ENCODE peak calls at places on chromosomes 7 and 10, in nine cellular contexts. T, P, H, G, Z, F, K, Y and X are unnamed samples.
A peak's percentile ranks its signal among the peaks of the same experiment; 100 is the strongest.

GRCh38 chr10:73232887-73233286 is 14.2 kb downstream of the DNAJC9 start:
- DNase-seq in T (no peak), P (no peak), H (no peak), G (no peak), Z (no peak), F (no peak), K (no peak), Y (no peak), X (no peak)

GRCh38 chr7:90178592-90179279 is 24.5 kb downstream of the STEAP1 start:
- DNase-seq in T (no peak), P (peak; percentile 89), H (no peak), G (peak; percentile 92), Z (no peak), F (no peak), K (no peak), Y (no peak), X (peak; percentile 65)

GRCh38 chr7:51059493-51059892 is 257.1 kb downstream of the COBL start:
- DNase-seq in T (no peak), P (no peak), H (no peak), G (no peak), Z (no peak), F (peak; percentile 28), K (no peak), Y (peak; percentile 85), X (no peak)

GRCh38 chr10:95445223-95445836 is 115.8 kb downstream of the SORBS1 start:
- DNase-seq in T (peak; percentile 25), P (peak; percentile 70), H (no peak), G (peak; percentile 81), Z (peak; percentile 11), F (peak; percentile 76), K (peak; percentile 89), Y (no peak), X (peak; percentile 83)

GRCh38 chr10:21516270-21517131 is 9.0 kb downstream of the SKIDA1 start:
- DNase-seq in T (no peak), P (peak; percentile 56), H (peak; percentile 67), G (peak; percentile 72), Z (no peak), F (peak; percentile 43), K (peak; percentile 51), Y (no peak), X (peak; percentile 75)

GRCh38 chr10:6045600-6046457 is 16.3 kb downstream of the IL2RA start:
- DNase-seq in T (no peak), P (no peak), H (no peak), G (no peak), Z (no peak), F (peak; percentile 10), K (no peak), Y (peak; percentile 53), X (no peak)

GRCh38 chr10:124742418-124743187 is 1.6 kb downstream of the FAM53B start:
- DNase-seq in T (no peak), P (peak; percentile 33), H (peak; percentile 63), G (peak; percentile 33), Z (no peak), F (peak; percentile 61), K (no peak), Y (no peak), X (no peak)

GRCh38 chr7:101410743-101411476 is 48.2 kb downstream of the COL26A1 start:
- DNase-seq in T (no peak), P (no peak), H (peak; percentile 94), G (no peak), Z (no peak), F (peak; percentile 26), K (no peak), Y (no peak), X (peak; percentile 18)

GRCh38 chr7:96224682-96225081 is 97.2 kb downstream of the SLC25A13 start:
- DNase-seq in T (no peak), P (no peak), H (peak; percentile 51), G (no peak), Z (no peak), F (no peak), K (no peak), Y (no peak), X (peak; percentile 26)

GRCh38 chr7:55157347-55158105 is 138.7 kb downstream of the EGFR start:
- DNase-seq in T (no peak), P (no peak), H (no peak), G (no peak), Z (no peak), F (no peak), K (no peak), Y (no peak), X (no peak)

GRCh38 chr7:3670898-3671297 is 369.8 kb downstream of the SDK1 start:
- DNase-seq in T (no peak), P (no peak), H (no peak), G (no peak), Z (no peak), F (no peak), K (no peak), Y (no peak), X (peak; percentile 31)

GRCh38 chr7:128948312-128948973 is 10.7 kb downstream of the IRF5 start:
- DNase-seq in T (no peak), P (no peak), H (peak; percentile 32), G (peak; percentile 8), Z (no peak), F (no peak), K (no peak), Y (no peak), X (peak; percentile 17)

GRCh38 chr7:111486472-111487142 is 75.7 kb downstream of the IMMP2L start:
- DNase-seq in T (peak; percentile 19), P (peak; percentile 31), H (peak; percentile 74), G (peak; percentile 56), Z (peak; percentile 23), F (no peak), K (no peak), Y (no peak), X (peak; percentile 79)

GRCh38 chr10:37728830-37729229 is 128.6 kb downstream of the ZNF248 start:
- DNase-seq in T (no peak), P (no peak), H (no peak), G (no peak), Z (no peak), F (no peak), K (no peak), Y (no peak), X (no peak)

GRCh38 chr7:6833636-6834035 is 7.6 kb upstream of the CCZ1B start:
- DNase-seq in T (no peak), P (no peak), H (no peak), G (no peak), Z (no peak), F (no peak), K (no peak), Y (no peak), X (no peak)

GRCh38 chr7:2876031-2876862 is 32.1 kb upstream of the GNA12 start:
- DNase-seq in T (no peak), P (peak; percentile 94), H (peak; percentile 66), G (peak; percentile 71), Z (no peak), F (no peak), K (no peak), Y (no peak), X (peak; percentile 76)

GRCh38 chr10:110923856-110924493 is 4.6 kb downstream of the SHOC2 start:
- DNase-seq in T (no peak), P (peak; percentile 0), H (no peak), G (no peak), Z (no peak), F (no peak), K (no peak), Y (no peak), X (no peak)

GRCh38 chr10:1137499-1138163 is 81.4 kb downstream of the WDR37 start:
- DNase-seq in T (no peak), P (no peak), H (no peak), G (no peak), Z (no peak), F (peak; percentile 5), K (no peak), Y (peak; percentile 45), X (no peak)

GRCh38 chr7:71735961-71736556 is 604.1 kb downstream of the GALNT17 start:
- DNase-seq in T (no peak), P (peak; percentile 31), H (peak; percentile 77), G (peak; percentile 52), Z (peak; percentile 3), F (peak; percentile 58), K (peak; percentile 71), Y (no peak), X (peak; percentile 70)

DNA sequence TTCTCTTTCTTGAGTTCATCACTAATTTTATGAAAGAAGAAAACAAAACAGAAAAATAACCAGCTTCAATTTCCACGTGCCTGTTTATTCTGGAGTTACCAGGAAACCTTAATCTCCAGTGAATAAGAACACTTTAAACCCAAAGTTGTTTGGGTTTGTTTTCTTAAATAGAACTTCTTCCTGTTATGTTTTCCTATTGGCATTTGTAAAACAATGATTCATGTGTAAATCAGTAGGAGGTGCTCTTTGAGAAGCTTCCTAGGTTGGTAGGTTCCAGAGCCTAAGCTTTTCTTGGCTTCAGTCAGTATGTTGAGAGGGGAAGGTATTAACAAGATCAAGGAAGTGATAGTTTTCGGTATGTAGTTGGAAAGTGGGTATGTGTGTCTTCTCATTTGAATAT is 119.0 kb downstream of the BICC1 start:
- DNase-seq in T (no peak), P (no peak), H (no peak), G (no peak), Z (no peak), F (no peak), K (no peak), Y (no peak), X (peak; percentile 52)
- TF ChIP-seq CTCF in T (no peak), P (no peak), H (peak; percentile 11), G (no peak), Z (no peak), F (no peak), K (no peak), Y (no peak), X (no peak)

GRCh38 chr7:103071000-103071399 is 3.6 kb downstream of the FBXL13 start:
- DNase-seq in T (no peak), P (no peak), H (no peak), G (no peak), Z (no peak), F (no peak), K (no peak), Y (no peak), X (no peak)

GRCh38 chr7:103063895-103064294 is 10.7 kb downstream of the FBXL13 start:
- DNase-seq in T (no peak), P (no peak), H (no peak), G (no peak), Z (no peak), F (no peak), K (no peak), Y (no peak), X (no peak)

GRCh38 chr7:103068429-103069403 is 5.9 kb downstream of the FBXL13 start:
- DNase-seq in T (no peak), P (no peak), H (no peak), G (no peak), Z (no peak), F (no peak), K (no peak), Y (no peak), X (peak; percentile 16)

GRCh38 chr7:103065666-103066065 is 8.9 kb downstream of the FBXL13 start:
- DNase-seq in T (no peak), P (peak; percentile 6), H (peak; percentile 65), G (peak; percentile 13), Z (no peak), F (peak; percentile 38), K (peak; percentile 22), Y (no peak), X (peak; percentile 46)
- H3K4me3 ChIP-seq in T (no peak overlapping the region), P (no peak overlapping the region), H (no peak overlapping the region), G (no peak overlapping the region), Z (no peak overlapping the region), F (no peak overlapping the region), K (no peak overlapping the region), Y (no peak overlapping the region), X (no peak overlapping the region)

GRCh38 chr10:34081948-34082347 is 733.1 kb downstream of the PARD3 start:
- DNase-seq in T (no peak), P (no peak), H (no peak), G (no peak), Z (no peak), F (no peak), K (no peak), Y (peak; percentile 37), X (no peak)
- TF ChIP-seq CTCF in T (peak; percentile 23), P (no peak), H (peak; percentile 20), G (no peak), Z (no peak), F (no peak), K (no peak), Y (no peak), X (no peak)

GRCh38 chr7:143284591-143285453 is at the start of gene TMEM139:
- DNase-seq in T (no peak), P (no peak), H (peak; percentile 56), G (no peak), Z (no peak), F (peak; percentile 85), K (no peak), Y (no peak), X (no peak)
- H3K4me3 ChIP-seq in T (no peak within 1 kb of the TSS), P (peak within 1 kb of the TSS; percentile 5), H (no peak within 1 kb of the TSS), G (no peak within 1 kb of the TSS), Z (no peak within 1 kb of the TSS), F (peak within 1 kb of the TSS; percentile 5), K (no peak within 1 kb of the TSS), Y (no peak within 1 kb of the TSS), X (no peak within 1 kb of the TSS)